ENCODE peak calls at places on chromosomes 2 and 18, in four cellular contexts. E is HCT116, H is GM12878, P is GM23338. C is an unnamed sample.

GRCh38 chr2:186683341-186683740 is 10.5 kb upstream of the FAM171B start:
- DNase-seq in E (no peak), H (no peak), P (no peak), C (no peak)

GRCh38 chr2:19349911-19350677 is 8.3 kb downstream of the OSR1 start:
- DNase-seq in E (peak; percentile 29), H (no peak), P (peak; percentile 85), C (no peak)

GRCh38 chr2:199458017-199458805 is 472 bp upstream of the SATB2 start:
- DNase-seq in E (peak; percentile 22), H (no peak), P (peak; percentile 64), C (no peak)

GRCh38 chr2:200377774-200378336 is 71.4 kb downstream of the SPATS2L start:
- DNase-seq in E (peak; percentile 57), H (no peak), P (no peak), C (no peak)

GRCh38 chr2:105417789-105418475 is 19.1 kb upstream of the FHL2 start:
- DNase-seq in E (no peak), H (no peak), P (no peak), C (no peak)

GRCh38 chr2:70354264-70354949 is 52.5 kb upstream of the FAM136A start:
- DNase-seq in E (no peak), H (no peak), P (no peak), C (no peak)

GRCh38 chr2:218981390-218982311 is 3.3 kb downstream of the FEV start:
- DNase-seq in E (no peak), H (no peak), P (peak; percentile 67), C (no peak)

GRCh38 chr2:73069855-73070650 is 1.5 kb downstream of the SFXN5 start:
- DNase-seq in E (no peak), H (no peak), P (no peak), C (no peak)

GRCh38 chr18:49524349-49524748 is 37.3 kb upstream of the C18orf32 start:
- DNase-seq in E (no peak), H (no peak), P (no peak), C (no peak)

GRCh38 chr2:46122318-46122970 is 174.8 kb upstream of the EPAS1 start:
- DNase-seq in E (no peak), H (no peak), P (no peak), C (no peak)

GRCh38 chr2:120034027-120034426 is 21.1 kb downstream of the EPB41L5 start:
- DNase-seq in E (no peak), H (no peak), P (no peak), C (no peak)

GRCh38 chr2:55992465-55992864 is 68.9 kb upstream of the EFEMP1 start:
- DNase-seq in E (no peak), H (no peak), P (no peak), C (no peak)

GRCh38 chr2:105404736-105405135 is 5.9 kb upstream of the FHL2 start:
- DNase-seq in E (no peak), H (no peak), P (no peak), C (no peak)

GRCh38 chr2:120679526-120679925 is 56.1 kb upstream of the GLI2 start:
- DNase-seq in E (no peak), H (no peak), P (no peak), C (no peak)

GRCh38 chr2:234395801-234396478 is 100.9 kb downstream of the ARL4C start:
- DNase-seq in E (no peak), H (no peak), P (no peak), C (no peak)

GRCh38 chr18:55647331-55647730 is 59.3 kb upstream of the TCF4 start:
- DNase-seq in E (no peak), H (no peak), P (no peak), C (no peak)

GRCh38 chr2:134407154-134407890 is 153.4 kb downstream of the MGAT5 start:
- DNase-seq in E (no peak), H (no peak), P (no peak), C (no peak)

GRCh38 chr2:196335238-196335637 is 163.9 kb upstream of the STK17B start:
- DNase-seq in E (no peak), H (no peak), P (peak; percentile 45), C (no peak)

GRCh38 chr2:187313831-187314230 is 134.2 kb downstream of the CALCRL start:
- DNase-seq in E (no peak), H (no peak), P (no peak), C (no peak)

GRCh38 chr18:79496978-79497637 is 101.4 kb downstream of the NFATC1 start:
- DNase-seq in E (no peak), H (no peak), P (no peak), C (peak; percentile 42)

GRCh38 chr2:12244070-12244469 is 472.7 kb upstream of the TRIB2 start:
- DNase-seq in E (no peak), H (no peak), P (no peak), C (no peak)

GRCh38 chr2:17592731-17593409 is 52.4 kb downstream of the VSNL1 start:
- DNase-seq in E (no peak), H (no peak), P (no peak), C (no peak)

GRCh38 chr2:188979119-188979729 is 5.1 kb downstream of the COL3A1 start:
- DNase-seq in E (no peak), H (no peak), P (no peak), C (no peak)

GRCh38 chr2:199302851-199303250 is 154.9 kb downstream of the SATB2 start:
- DNase-seq in E (no peak), H (no peak), P (no peak), C (no peak)

GRCh38 chr2:127052068-127052770 is 54.7 kb downstream of the BIN1 start:
- DNase-seq in E (no peak), H (no peak), P (no peak), C (no peak)

GRCh38 chr2:46239175-46239846 is 57.9 kb upstream of the EPAS1 start:
- DNase-seq in E (no peak), H (no peak), P (no peak), C (no peak)

GRCh38 chr2:170047331-170048065 is 130.4 kb upstream of the MYO3B start:
- DNase-seq in E (no peak), H (no peak), P (no peak), C (no peak)

GRCh38 chr2:150561076-150561475 is 73.6 kb upstream of the RND3 start:
- DNase-seq in E (no peak), H (no peak), P (no peak), C (no peak)

GRCh38 chr2:25294573-25295462 is 46.9 kb downstream of the DNMT3A start:
- DNase-seq in E (peak; percentile 12), H (no peak), P (no peak), C (no peak)

GRCh38 chr2:143717053-143717452 is 587.8 kb downstream of the ARHGAP15 start:
- DNase-seq in E (no peak), H (no peak), P (no peak), C (no peak)

GRCh38 chr2:43604674-43605073 is 8.8 kb upstream of the THADA start:
- DNase-seq in E (no peak), H (no peak), P (no peak), C (no peak)

GRCh38 chr2:75432761-75433361 is 127.9 kb downstream of the EVA1A start:
- DNase-seq in E (no peak), H (peak; percentile 96), P (peak; percentile 21), C (no peak)

GRCh38 chr2:118388771-118389170 is 300.5 kb downstream of the INSIG2 start:
- DNase-seq in E (no peak), H (no peak), P (no peak), C (no peak)

GRCh38 chr2:121530210-121530562 is 494 bp upstream of the RNU4ATAC start:
- DNase-seq in E (peak; percentile 71), H (peak; percentile 52), P (peak; percentile 81), C (no peak)

DNA sequence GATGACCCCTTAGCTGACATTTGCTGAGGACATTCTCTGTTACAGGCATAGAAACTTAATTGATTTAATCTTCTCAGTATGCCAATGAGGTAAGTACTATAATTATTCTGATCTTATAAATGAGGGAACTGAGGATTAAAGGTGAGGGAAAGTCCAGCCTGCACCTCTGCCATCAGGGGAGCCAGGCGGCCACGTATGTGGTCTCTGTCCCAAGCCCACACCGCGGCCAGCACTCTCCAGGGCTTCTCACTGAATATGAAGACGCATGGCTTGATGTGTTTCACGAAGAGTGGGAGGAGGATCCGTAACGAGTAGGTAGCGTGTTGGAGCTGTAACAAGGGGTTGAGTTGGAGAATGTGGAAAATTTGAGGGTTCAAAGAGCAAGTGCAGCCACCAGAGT is 154.4 kb downstream of the TMEM18 start:
- DNase-seq in E (no peak), H (no peak), P (no peak), C (no peak)
- TF ChIP-seq POLR2AphosphoS5 in E (no peak), H (no peak), P (no peak), C (no peak)

DNA sequence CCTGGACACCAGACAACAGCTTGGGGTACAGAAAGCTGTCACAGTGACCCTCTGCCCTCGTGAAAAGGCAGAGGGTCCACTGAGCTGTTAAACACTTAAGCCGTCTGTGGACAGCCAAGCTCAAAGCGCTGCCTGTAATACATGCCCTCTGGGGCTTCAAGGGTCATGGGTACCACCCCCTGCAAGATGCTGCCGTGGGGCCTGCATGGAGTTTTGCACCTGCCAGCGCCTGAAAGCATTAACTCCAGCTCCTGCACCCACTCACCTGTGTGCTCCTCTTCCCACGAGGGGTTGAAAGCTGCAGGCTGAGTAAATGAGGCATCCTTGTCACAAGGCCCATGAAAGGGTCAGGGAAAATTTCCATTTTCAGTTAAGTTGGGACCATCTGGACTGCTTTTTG is 70.6 kb upstream of the PHLPP1 start:
- DNase-seq in E (no peak), H (no peak), P (no peak), C (no peak)
- H3K27ac ChIP-seq in E (no peak overlapping the region), H (no peak overlapping the region), P (no peak overlapping the region), C (no peak overlapping the region)

DNA sequence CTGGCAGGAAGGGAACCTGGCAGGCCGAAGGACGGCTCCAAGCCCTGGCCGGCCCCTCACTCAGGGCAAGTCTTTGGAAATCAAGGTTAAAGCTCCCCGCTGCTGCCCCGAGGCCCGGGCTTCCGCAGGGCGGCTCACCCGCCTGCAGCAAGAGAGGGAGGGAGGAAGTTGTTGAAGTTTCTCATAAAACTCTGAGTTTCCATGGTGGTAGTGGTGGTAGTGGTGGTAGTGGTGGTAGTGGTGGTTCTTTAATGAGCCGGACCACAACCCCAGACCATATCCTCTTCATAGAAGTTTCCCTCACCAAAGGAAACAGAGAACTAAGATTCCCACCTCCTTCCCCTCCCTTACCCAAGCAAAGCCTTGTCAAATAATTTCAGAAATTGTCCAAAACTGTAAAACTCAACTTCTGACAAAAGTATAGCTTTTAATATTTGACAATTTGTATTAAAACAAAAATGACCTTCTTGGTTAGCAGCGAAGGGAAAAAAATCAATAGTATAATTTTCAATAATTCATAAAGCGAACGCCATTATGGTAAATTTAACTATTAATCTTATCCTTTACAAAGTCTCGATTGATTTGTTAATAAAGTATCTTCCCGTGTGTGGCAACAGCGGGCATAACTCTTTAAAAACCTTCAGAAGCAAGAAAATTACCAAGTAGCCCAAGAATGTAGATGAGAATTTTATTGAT is 1.5 kb upstream of the HOXD10 start:
- DNase-seq in E (no peak), H (no peak), P (no peak), C (no peak)
- TF ChIP-seq EZH2 in E (no peak), H (no peak), P (peak; percentile 81), C (no peak)

GRCh38 chr2:9231291-9232165 is 24.9 kb downstream of the ASAP2 start:
- DNase-seq in E (no peak), H (no peak), P (no peak), C (no peak)
- TF ChIP-seq POLR2AphosphoS5 in E (no peak), H (no peak), P (no peak), C (no peak)

DNA sequence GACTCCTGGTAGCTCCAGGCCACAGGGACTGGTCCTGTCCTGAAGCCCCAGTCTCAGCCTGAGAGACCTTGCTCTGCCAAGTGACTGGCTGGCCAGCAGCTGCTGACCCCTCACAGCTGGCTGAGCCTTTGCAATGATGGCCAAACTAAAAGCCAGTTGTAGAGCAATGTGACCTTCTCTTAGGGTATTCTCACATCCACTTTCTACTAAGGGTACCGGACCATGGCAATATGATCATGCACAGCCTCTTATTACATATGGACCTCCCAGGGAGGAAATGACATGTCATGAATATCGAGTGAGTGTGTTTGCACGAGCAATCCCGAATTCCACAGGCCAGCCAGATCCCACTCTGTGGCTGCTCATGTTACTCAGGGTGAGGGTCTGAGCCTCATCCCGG is 213.9 kb downstream of the VAPA start:
- DNase-seq in E (no peak), H (no peak), P (no peak), C (no peak)
- H3K27ac ChIP-seq in E (no peak overlapping the region), H (no peak overlapping the region), P (no peak overlapping the region), C (no peak overlapping the region)

C was measured in SK-N-MC.